ENCODE peak calls at places on chromosomes 11 and 22, in nine cellular contexts. W, B, M, I, R, Q, U, H and N are unnamed samples.

GRCh38 chr11:39192671-39193070 is 2266.8 kb downstream of the LRRC4C start:
- DNase-seq in W (no peak), B (no peak), M (no peak), I (no peak), R (no peak), Q (no peak), U (no peak), H (no peak), N (no peak)

GRCh38 chr11:121213568-121213893 is 79.0 kb upstream of the SC5D start:
- DNase-seq in W (no peak), B (no peak), M (no peak), I (no peak), R (no peak), Q (no peak), U (no peak), H (no peak), N (no peak)

GRCh38 chr11:8340299-8340698 is 76.6 kb upstream of the LMO1 start:
- DNase-seq in W (no peak), B (no peak), M (no peak), I (no peak), R (no peak), Q (no peak), U (no peak), H (no peak), N (no peak)

GRCh38 chr11:17753153-17753552 is 18.6 kb downstream of the KCNC1 start:
- DNase-seq in W (no peak), B (no peak), M (no peak), I (no peak), R (peak; percentile 33), Q (no peak), U (no peak), H (no peak), N (no peak)

GRCh38 chr11:68413591-68413999 is 47.0 kb upstream of the PPP6R3 start:
- DNase-seq in W (no peak), B (no peak), M (no peak), I (no peak), R (no peak), Q (no peak), U (no peak), H (no peak), N (no peak)

GRCh38 chr11:76150141-76150540 is 56.2 kb downstream of the WNT11 start:
- DNase-seq in W (no peak), B (no peak), M (no peak), I (no peak), R (peak; percentile 20), Q (no peak), U (no peak), H (no peak), N (no peak)

GRCh38 chr22:19218541-19219233 is 40.2 kb upstream of the SLC25A1 start:
- DNase-seq in W (no peak), B (no peak), M (peak; percentile 8), I (no peak), R (no peak), Q (no peak), U (no peak), H (no peak), N (no peak)

GRCh38 chr22:45306139-45306538 is 3.6 kb upstream of the FAM118A start:
- DNase-seq in W (no peak), B (no peak), M (no peak), I (no peak), R (no peak), Q (no peak), U (no peak), H (no peak), N (no peak)

GRCh38 chr11:128893578-128894295 is 2.6 kb downstream of the KCNJ5 start:
- DNase-seq in W (no peak), B (no peak), M (no peak), I (peak; percentile 51), R (no peak), Q (no peak), U (no peak), H (peak; percentile 82), N (peak; percentile 10)

GRCh38 chr11:19187101-19187500 is 14.7 kb downstream of the CSRP3 start:
- DNase-seq in W (no peak), B (no peak), M (no peak), I (no peak), R (no peak), Q (no peak), U (peak; percentile 13), H (no peak), N (no peak)

GRCh38 chr11:63851354-63851753 is 12.4 kb downstream of the MARK2 start:
- DNase-seq in W (no peak), B (no peak), M (no peak), I (no peak), R (no peak), Q (no peak), U (no peak), H (peak; percentile 34), N (no peak)

GRCh38 chr11:69173326-69173725 is 17.6 kb downstream of the SMIM38 start:
- DNase-seq in W (no peak), B (no peak), M (no peak), I (no peak), R (peak; percentile 30), Q (no peak), U (no peak), H (no peak), N (no peak)

GRCh38 chr11:79244175-79244804 is 196.5 kb downstream of the TENM4 start:
- DNase-seq in W (peak; percentile 71), B (peak; percentile 92), M (no peak), I (peak; percentile 51), R (no peak), Q (peak; percentile 95), U (peak; percentile 88), H (no peak), N (no peak)

GRCh38 chr11:121194731-121195596 is 93.9 kb downstream of the TECTA start:
- DNase-seq in W (peak; percentile 54), B (no peak), M (peak; percentile 87), I (peak; percentile 69), R (no peak), Q (peak; percentile 73), U (peak; percentile 41), H (peak; percentile 72), N (peak; percentile 67)

GRCh38 chr22:50192056-50192824 is 6.5 kb downstream of the TRABD start:
- DNase-seq in W (no peak), B (no peak), M (no peak), I (no peak), R (no peak), Q (no peak), U (peak; percentile 24), H (no peak), N (no peak)
- H3K4me3 ChIP-seq in W (no peak overlapping the region), B (no peak overlapping the region), M (no peak overlapping the region), I (no peak overlapping the region), R (no peak overlapping the region), Q (no peak overlapping the region), U (no peak overlapping the region), H (no peak overlapping the region), N (peak overlapping the region; percentile 75)

DNA sequence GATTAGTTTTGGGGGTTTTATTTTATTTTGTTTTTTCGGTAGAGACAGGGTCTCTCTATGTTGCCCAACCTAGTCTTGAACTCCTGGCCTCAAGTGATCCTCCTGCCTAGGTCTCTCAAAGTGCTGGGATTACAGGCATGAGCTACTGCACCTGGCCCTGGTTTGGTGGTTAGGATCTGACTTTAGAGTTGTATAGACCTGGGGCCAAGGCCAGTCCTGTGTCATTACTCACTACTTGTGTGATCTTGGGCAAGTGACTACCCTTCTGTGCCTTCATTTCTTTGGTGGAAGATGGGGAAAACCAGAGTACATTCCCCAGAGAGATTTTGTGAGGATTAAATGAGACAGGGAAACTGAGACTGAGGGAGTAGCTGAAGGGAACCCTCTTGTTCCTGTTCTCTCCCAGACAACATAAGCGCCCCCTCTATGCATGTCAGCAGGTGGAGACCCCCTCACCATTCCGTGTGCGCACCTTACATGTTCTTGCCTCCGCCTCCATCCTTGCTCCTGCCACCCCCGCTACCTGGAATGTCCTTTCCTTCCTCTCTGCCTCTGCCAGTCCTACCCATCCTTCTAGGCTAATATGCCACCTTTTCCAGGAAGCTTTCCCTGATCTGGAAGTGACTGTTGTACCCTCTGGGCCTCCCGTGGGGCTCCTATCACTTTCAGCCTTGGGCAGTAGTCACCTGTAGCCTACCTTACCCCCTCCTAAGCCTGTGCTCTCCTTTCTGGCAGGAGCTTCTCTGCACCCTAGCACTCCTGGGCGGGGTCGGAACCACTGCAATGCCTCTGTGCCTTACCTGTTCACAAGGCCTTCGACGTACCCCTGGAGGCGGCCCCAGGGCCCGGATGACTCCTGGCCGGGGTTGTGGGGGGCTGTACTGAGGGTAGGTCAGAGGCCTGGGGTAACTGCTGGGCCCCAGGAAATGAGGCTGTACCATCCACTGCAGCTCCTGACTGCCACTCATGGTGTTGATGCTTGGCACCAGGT is 3.9 kb downstream of the FOSL1 start:
- DNase-seq in W (peak; percentile 16), B (no peak), M (no peak), I (no peak), R (no peak), Q (no peak), U (no peak), H (no peak), N (no peak)
- H3K4me3 ChIP-seq in W (no peak overlapping the region), B (no peak overlapping the region), M (no peak overlapping the region), I (no peak overlapping the region), R (no peak overlapping the region), Q (peak overlapping the region; percentile 33), U (peak overlapping the region; percentile 96), H (no peak overlapping the region), N (no peak overlapping the region)

DNA sequence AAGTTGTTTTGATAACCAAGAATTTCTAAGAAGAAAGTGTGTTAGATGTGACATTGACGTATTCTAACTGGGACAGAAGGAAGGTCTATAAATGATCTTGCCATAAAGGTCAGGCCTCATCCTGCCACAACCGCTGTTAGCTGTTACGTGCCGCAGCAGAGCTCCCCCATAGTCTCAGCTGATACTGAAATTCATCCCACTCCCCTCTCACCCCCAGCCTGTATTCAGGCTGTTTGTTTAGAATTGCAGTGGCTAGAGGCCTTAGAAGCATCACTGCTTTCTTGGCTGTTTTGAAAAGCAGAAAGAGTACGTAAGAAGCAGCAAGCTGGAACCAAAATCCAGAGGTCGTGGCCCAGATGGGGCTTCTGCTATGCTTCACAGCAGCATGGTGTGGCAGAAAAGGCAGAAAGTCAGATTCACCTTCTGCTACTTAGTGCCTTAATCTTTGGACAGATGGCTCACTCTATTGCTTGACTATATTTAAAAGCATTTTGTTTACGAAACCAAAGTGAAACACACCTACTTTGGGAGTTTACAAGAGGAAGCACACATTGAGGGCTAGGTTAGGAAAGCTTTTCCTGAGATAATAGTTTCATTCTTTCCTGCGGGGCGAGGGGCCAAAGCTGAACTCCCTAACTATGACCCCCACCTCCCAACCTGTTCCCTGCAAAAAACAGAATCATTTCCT is 950 bp upstream of the LAYN start:
- DNase-seq in W (no peak), B (no peak), M (no peak), I (no peak), R (no peak), Q (no peak), U (no peak), H (no peak), N (no peak)
- H3K4me3 ChIP-seq in W (peak overlapping the region; percentile 61), B (peak overlapping the region; percentile 56), M (no peak overlapping the region), I (no peak overlapping the region), R (no peak overlapping the region), Q (peak overlapping the region; percentile 56), U (peak overlapping the region; percentile 84), H (no peak overlapping the region), N (no peak overlapping the region)

DNA sequence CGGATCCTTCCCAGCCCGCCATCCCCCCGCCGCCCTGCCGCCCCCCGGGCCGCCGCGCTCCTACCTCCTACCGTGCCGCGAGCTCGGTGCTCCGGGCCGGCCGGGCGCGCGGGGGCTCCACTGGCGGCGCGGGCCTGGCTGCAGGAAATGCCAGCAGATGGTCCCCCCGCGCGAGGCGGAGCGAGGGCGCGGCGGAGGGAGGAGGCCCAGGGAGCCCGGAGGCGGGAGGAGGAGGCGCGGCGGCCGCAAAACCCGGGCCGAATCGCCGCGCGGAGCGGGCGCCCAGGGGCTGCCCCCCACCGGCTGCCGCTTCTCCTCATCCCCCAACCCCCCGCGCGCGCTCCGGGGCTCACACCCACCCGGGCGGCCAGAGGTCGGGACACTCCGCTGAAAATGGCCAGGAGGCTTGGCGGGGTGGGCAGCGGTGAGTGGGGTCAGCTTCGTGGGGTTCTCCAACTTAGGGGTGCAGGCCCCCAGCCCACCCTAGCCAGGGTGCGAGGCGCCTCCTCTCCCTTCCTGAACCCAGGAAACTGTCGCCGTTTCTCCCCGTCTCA is at the start of gene OSBPL5:
- DNase-seq in W (peak; percentile 79), B (no peak), M (peak; percentile 79), I (peak; percentile 74), R (peak; percentile 91), Q (peak; percentile 64), U (peak; percentile 74), H (peak; percentile 72), N (peak; percentile 56)
- H3K4me3 ChIP-seq in W (peak within 1 kb of the TSS; percentile 68), B (peak within 1 kb of the TSS; percentile 89), M (peak within 1 kb of the TSS; percentile 65), I (peak within 1 kb of the TSS; percentile 33), R (peak within 1 kb of the TSS; percentile 80), Q (peak within 1 kb of the TSS; percentile 84), U (peak within 1 kb of the TSS; percentile 63), H (peak within 1 kb of the TSS; percentile 68), N (peak within 1 kb of the TSS; percentile 91)